ENCODE peak calls at places on chromosomes 7 and 10, in nine cellular contexts. One of them, this sample, is unnamed.

GRCh38 chr10:110007171-110007700 is 548 bp upstream of the ADD3 start:
- DNase-seq in progenitor cell of endocrine pancreas: no peak
- DNase-seq in Panc1: no peak
- DNase-seq in RWPE1: peak; percentile 28
- DNase-seq in AG10803: peak; percentile 30
- DNase-seq in GM20000: peak; percentile 68
- DNase-seq in endothelial cell: no peak
- DNase-seq in CD4-positive, alpha-beta T cell: peak; percentile 10
- DNase-seq in activated B cell treated with CpG ODN at 0.5 μM for 24 hours: no peak
- DNase-seq in this sample: peak; percentile 54

GRCh38 chr10:21518629-21519321 is 6.7 kb downstream of the SKIDA1 start:
- DNase-seq in Panc1: no peak
- DNase-seq in RWPE1: no peak
- DNase-seq in progenitor cell of endocrine pancreas: no peak
- DNase-seq in activated B cell treated with CpG ODN at 0.5 μM for 24 hours: no peak
- DNase-seq in GM20000: no peak
- DNase-seq in CD4-positive, alpha-beta T cell: no peak
- DNase-seq in AG10803: no peak
- DNase-seq in endothelial cell: no peak
- DNase-seq in this sample: no peak

GRCh38 chr7:5574770-5575269 is 151.2 kb upstream of the TNRC18 start:
- DNase-seq in RWPE1: no peak
- DNase-seq in activated B cell treated with CpG ODN at 0.5 μM for 24 hours: no peak
- DNase-seq in CD4-positive, alpha-beta T cell: no peak
- DNase-seq in GM20000: no peak
- DNase-seq in progenitor cell of endocrine pancreas: no peak
- DNase-seq in Panc1: no peak
- DNase-seq in endothelial cell: peak; percentile 74
- DNase-seq in AG10803: no peak
- DNase-seq in this sample: no peak

GRCh38 chr10:133109736-133110532 is 22.2 kb downstream of the ADGRA1 start:
- DNase-seq in Panc1: no peak
- DNase-seq in progenitor cell of endocrine pancreas: no peak
- DNase-seq in activated B cell treated with CpG ODN at 0.5 μM for 24 hours: no peak
- DNase-seq in endothelial cell: no peak
- DNase-seq in RWPE1: no peak
- DNase-seq in CD4-positive, alpha-beta T cell: no peak
- DNase-seq in GM20000: no peak
- DNase-seq in AG10803: no peak
- DNase-seq in this sample: no peak

GRCh38 chr7:77866791-77867190 is 68.2 kb downstream of the PHTF2 start:
- DNase-seq in progenitor cell of endocrine pancreas: no peak
- DNase-seq in GM20000: no peak
- DNase-seq in CD4-positive, alpha-beta T cell: no peak
- DNase-seq in endothelial cell: no peak
- DNase-seq in AG10803: peak; percentile 85
- DNase-seq in RWPE1: peak; percentile 74
- DNase-seq in Panc1: peak; percentile 66
- DNase-seq in activated B cell treated with CpG ODN at 0.5 μM for 24 hours: no peak
- DNase-seq in this sample: no peak

GRCh38 chr10:6025683-6026225 is 36.4 kb downstream of the IL2RA start:
- DNase-seq in AG10803: no peak
- DNase-seq in RWPE1: no peak
- DNase-seq in CD4-positive, alpha-beta T cell: no peak
- DNase-seq in endothelial cell: no peak
- DNase-seq in progenitor cell of endocrine pancreas: no peak
- DNase-seq in Panc1: no peak
- DNase-seq in activated B cell treated with CpG ODN at 0.5 μM for 24 hours: no peak
- DNase-seq in GM20000: no peak
- DNase-seq in this sample: no peak

GRCh38 chr10:11230706-11231105 is 213.0 kb downstream of the CELF2 start:
- DNase-seq in CD4-positive, alpha-beta T cell: no peak
- DNase-seq in RWPE1: no peak
- DNase-seq in AG10803: no peak
- DNase-seq in Panc1: no peak
- DNase-seq in activated B cell treated with CpG ODN at 0.5 μM for 24 hours: no peak
- DNase-seq in GM20000: no peak
- DNase-seq in progenitor cell of endocrine pancreas: no peak
- DNase-seq in endothelial cell: no peak
- DNase-seq in this sample: no peak

GRCh38 chr10:69316313-69317059 is 38.2 kb downstream of the HK1 start:
- DNase-seq in GM20000: no peak
- DNase-seq in Panc1: no peak
- DNase-seq in RWPE1: no peak
- DNase-seq in progenitor cell of endocrine pancreas: no peak
- DNase-seq in AG10803: peak; percentile 46
- DNase-seq in endothelial cell: no peak
- DNase-seq in CD4-positive, alpha-beta T cell: no peak
- DNase-seq in activated B cell treated with CpG ODN at 0.5 μM for 24 hours: no peak
- DNase-seq in this sample: no peak

GRCh38 chr7:150858236-150859197 is 6.2 kb downstream of the AOC1 start:
- DNase-seq in RWPE1: no peak
- DNase-seq in progenitor cell of endocrine pancreas: no peak
- DNase-seq in GM20000: no peak
- DNase-seq in CD4-positive, alpha-beta T cell: no peak
- DNase-seq in endothelial cell: no peak
- DNase-seq in AG10803: no peak
- DNase-seq in activated B cell treated with CpG ODN at 0.5 μM for 24 hours: no peak
- DNase-seq in Panc1: no peak
- DNase-seq in this sample: no peak

GRCh38 chr7:137585591-137585990 is 242.1 kb upstream of the PTN start:
- DNase-seq in Panc1: no peak
- DNase-seq in AG10803: no peak
- DNase-seq in endothelial cell: no peak
- DNase-seq in CD4-positive, alpha-beta T cell: no peak
- DNase-seq in progenitor cell of endocrine pancreas: no peak
- DNase-seq in GM20000: no peak
- DNase-seq in RWPE1: no peak
- DNase-seq in activated B cell treated with CpG ODN at 0.5 μM for 24 hours: no peak
- DNase-seq in this sample: no peak

GRCh38 chr10:12720217-12720981 is 281.1 kb downstream of the CCDC3 start:
- DNase-seq in endothelial cell: no peak
- DNase-seq in Panc1: no peak
- DNase-seq in RWPE1: peak; percentile 78
- DNase-seq in AG10803: peak; percentile 48
- DNase-seq in CD4-positive, alpha-beta T cell: no peak
- DNase-seq in GM20000: no peak
- DNase-seq in progenitor cell of endocrine pancreas: no peak
- DNase-seq in activated B cell treated with CpG ODN at 0.5 μM for 24 hours: no peak
- DNase-seq in this sample: peak; percentile 72

GRCh38 chr7:107712025-107712424 is 31.9 kb upstream of the CBLL1 start:
- DNase-seq in CD4-positive, alpha-beta T cell: no peak
- DNase-seq in GM20000: no peak
- DNase-seq in Panc1: no peak
- DNase-seq in activated B cell treated with CpG ODN at 0.5 μM for 24 hours: no peak
- DNase-seq in endothelial cell: no peak
- DNase-seq in AG10803: no peak
- DNase-seq in progenitor cell of endocrine pancreas: no peak
- DNase-seq in RWPE1: no peak
- DNase-seq in this sample: no peak

GRCh38 chr10:132329565-132330485 is 2.2 kb upstream of the LRRC27 start:
- DNase-seq in GM20000: no peak
- DNase-seq in CD4-positive, alpha-beta T cell: no peak
- DNase-seq in activated B cell treated with CpG ODN at 0.5 μM for 24 hours: no peak
- DNase-seq in endothelial cell: no peak
- DNase-seq in AG10803: peak; percentile 63
- DNase-seq in progenitor cell of endocrine pancreas: no peak
- DNase-seq in Panc1: no peak
- DNase-seq in RWPE1: peak; percentile 60
- DNase-seq in this sample: no peak

GRCh38 chr10:11150255-11150731 is 132.6 kb downstream of the CELF2 start:
- DNase-seq in RWPE1: no peak
- DNase-seq in activated B cell treated with CpG ODN at 0.5 μM for 24 hours: no peak
- DNase-seq in endothelial cell: no peak
- DNase-seq in Panc1: no peak
- DNase-seq in CD4-positive, alpha-beta T cell: peak; percentile 51
- DNase-seq in progenitor cell of endocrine pancreas: no peak
- DNase-seq in GM20000: no peak
- DNase-seq in AG10803: no peak
- DNase-seq in this sample: no peak

GRCh38 chr10:58555170-58555929 is 42.7 kb downstream of the BICC1 start:
- DNase-seq in activated B cell treated with CpG ODN at 0.5 μM for 24 hours: no peak
- DNase-seq in endothelial cell: no peak
- DNase-seq in Panc1: no peak
- DNase-seq in progenitor cell of endocrine pancreas: no peak
- DNase-seq in GM20000: no peak
- DNase-seq in AG10803: no peak
- DNase-seq in RWPE1: no peak
- DNase-seq in CD4-positive, alpha-beta T cell: no peak
- DNase-seq in this sample: no peak

DNA sequence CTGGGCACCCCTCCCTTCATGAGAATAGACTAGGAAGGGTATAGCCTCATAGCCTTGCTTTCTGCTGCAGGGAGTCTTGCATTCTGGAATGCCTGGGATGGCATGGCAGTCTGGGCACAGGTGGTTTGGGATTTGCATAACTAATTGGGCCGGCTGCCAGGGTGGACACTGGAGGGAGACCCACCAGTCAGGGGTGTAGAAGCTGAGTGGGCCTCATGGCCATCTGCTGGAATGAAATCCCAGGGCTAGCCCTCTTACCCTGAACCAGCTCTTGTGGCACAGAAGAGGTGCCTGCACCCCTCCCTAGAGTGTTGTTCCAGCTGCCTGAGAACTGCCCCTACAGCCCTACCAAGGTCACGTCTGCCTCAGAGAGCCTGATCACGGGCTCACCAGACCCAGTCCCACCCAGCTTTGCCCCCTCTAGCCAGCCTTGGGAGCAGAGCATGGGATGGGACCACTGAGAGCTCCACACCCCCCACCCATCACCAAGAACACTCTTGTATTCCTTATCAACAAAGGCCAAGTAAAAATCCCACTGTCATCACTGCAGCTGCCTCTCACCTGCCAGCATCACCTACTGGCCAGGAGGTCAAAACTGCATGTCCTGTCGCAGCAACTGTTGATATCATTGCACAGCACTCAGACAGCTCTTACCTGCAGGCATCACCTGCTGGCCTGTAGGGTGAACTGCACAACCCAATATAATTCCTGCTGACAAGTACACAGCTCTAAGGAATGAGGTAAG is 148.9 kb downstream of the ZEB1 start:
- DNase-seq in Panc1: peak; percentile 2
- DNase-seq in progenitor cell of endocrine pancreas: no peak
- DNase-seq in endothelial cell: no peak
- DNase-seq in RWPE1: no peak
- DNase-seq in GM20000: no peak
- DNase-seq in activated B cell treated with CpG ODN at 0.5 μM for 24 hours: no peak
- DNase-seq in CD4-positive, alpha-beta T cell: no peak
- DNase-seq in AG10803: no peak
- DNase-seq in this sample: no peak
- TF ChIP-seq CTCF in Panc1: peak; percentile 39
- TF ChIP-seq CTCF in progenitor cell of endocrine pancreas: peak; percentile 56
- TF ChIP-seq CTCF in endothelial cell: peak; percentile 59
- TF ChIP-seq CTCF in RWPE1: peak; percentile 13
- TF ChIP-seq CTCF in GM20000: no peak
- TF ChIP-seq CTCF in activated B cell treated with CpG ODN at 0.5 μM for 24 hours: no peak
- TF ChIP-seq CTCF in CD4-positive, alpha-beta T cell: no peak
- TF ChIP-seq CTCF in AG10803: peak; percentile 27
- TF ChIP-seq CTCF in this sample: no peak

GRCh38 chr10:34526758-34527730 is 288.1 kb downstream of the PARD3 start:
- DNase-seq in Panc1: no peak
- DNase-seq in CD4-positive, alpha-beta T cell: no peak
- DNase-seq in AG10803: peak; percentile 97
- DNase-seq in RWPE1: peak; percentile 60
- DNase-seq in progenitor cell of endocrine pancreas: no peak
- DNase-seq in activated B cell treated with CpG ODN at 0.5 μM for 24 hours: no peak
- DNase-seq in endothelial cell: no peak
- DNase-seq in GM20000: no peak
- DNase-seq in this sample: no peak
- TF ChIP-seq CTCF in Panc1: peak; percentile 36
- TF ChIP-seq CTCF in CD4-positive, alpha-beta T cell: no peak
- TF ChIP-seq CTCF in AG10803: peak; percentile 57
- TF ChIP-seq CTCF in RWPE1: peak; percentile 28
- TF ChIP-seq CTCF in progenitor cell of endocrine pancreas: no peak
- TF ChIP-seq CTCF in activated B cell treated with CpG ODN at 0.5 μM for 24 hours: no peak
- TF ChIP-seq CTCF in endothelial cell: no peak
- TF ChIP-seq CTCF in GM20000: no peak
- TF ChIP-seq CTCF in this sample: no peak

GRCh38 chr7:104106106-104106505 is 101.7 kb downstream of the ORC5 start:
- DNase-seq in Panc1: no peak
- DNase-seq in activated B cell treated with CpG ODN at 0.5 μM for 24 hours: no peak
- DNase-seq in RWPE1: no peak
- DNase-seq in progenitor cell of endocrine pancreas: no peak
- DNase-seq in GM20000: no peak
- DNase-seq in endothelial cell: no peak
- DNase-seq in AG10803: peak; percentile 22
- DNase-seq in CD4-positive, alpha-beta T cell: no peak
- DNase-seq in this sample: no peak
- TF ChIP-seq CTCF in Panc1: peak; percentile 13
- TF ChIP-seq CTCF in activated B cell treated with CpG ODN at 0.5 μM for 24 hours: no peak
- TF ChIP-seq CTCF in RWPE1: no peak
- TF ChIP-seq CTCF in progenitor cell of endocrine pancreas: no peak
- TF ChIP-seq CTCF in GM20000: no peak
- TF ChIP-seq CTCF in endothelial cell: no peak
- TF ChIP-seq CTCF in AG10803: peak; percentile 26
- TF ChIP-seq CTCF in CD4-positive, alpha-beta T cell: no peak
- TF ChIP-seq CTCF in this sample: no peak

GRCh38 chr7:117588352-117588794 is 108.5 kb downstream of the CFTR start:
- DNase-seq in CD4-positive, alpha-beta T cell: no peak
- DNase-seq in activated B cell treated with CpG ODN at 0.5 μM for 24 hours: no peak
- DNase-seq in endothelial cell: no peak
- DNase-seq in Panc1: no peak
- DNase-seq in progenitor cell of endocrine pancreas: no peak
- DNase-seq in GM20000: no peak
- DNase-seq in AG10803: no peak
- DNase-seq in RWPE1: no peak
- DNase-seq in this sample: no peak

GRCh38 chr7:117587931-117588330 is 108.1 kb downstream of the CFTR start:
- DNase-seq in Panc1: no peak
- DNase-seq in endothelial cell: no peak
- DNase-seq in RWPE1: no peak
- DNase-seq in progenitor cell of endocrine pancreas: no peak
- DNase-seq in CD4-positive, alpha-beta T cell: no peak
- DNase-seq in GM20000: no peak
- DNase-seq in activated B cell treated with CpG ODN at 0.5 μM for 24 hours: no peak
- DNase-seq in AG10803: no peak
- DNase-seq in this sample: no peak

GRCh38 chr7:117596134-117596533 is 116.3 kb downstream of the CFTR start:
- DNase-seq in Panc1: no peak
- DNase-seq in progenitor cell of endocrine pancreas: no peak
- DNase-seq in CD4-positive, alpha-beta T cell: no peak
- DNase-seq in endothelial cell: no peak
- DNase-seq in AG10803: no peak
- DNase-seq in GM20000: no peak
- DNase-seq in activated B cell treated with CpG ODN at 0.5 μM for 24 hours: no peak
- DNase-seq in RWPE1: no peak
- DNase-seq in this sample: no peak

GRCh38 chr7:117592011-117592635 is 112.3 kb downstream of the CFTR start:
- DNase-seq in GM20000: no peak
- DNase-seq in Panc1: no peak
- DNase-seq in CD4-positive, alpha-beta T cell: no peak
- DNase-seq in activated B cell treated with CpG ODN at 0.5 μM for 24 hours: no peak
- DNase-seq in RWPE1: no peak
- DNase-seq in progenitor cell of endocrine pancreas: no peak
- DNase-seq in AG10803: no peak
- DNase-seq in endothelial cell: no peak
- DNase-seq in this sample: no peak

DNA sequence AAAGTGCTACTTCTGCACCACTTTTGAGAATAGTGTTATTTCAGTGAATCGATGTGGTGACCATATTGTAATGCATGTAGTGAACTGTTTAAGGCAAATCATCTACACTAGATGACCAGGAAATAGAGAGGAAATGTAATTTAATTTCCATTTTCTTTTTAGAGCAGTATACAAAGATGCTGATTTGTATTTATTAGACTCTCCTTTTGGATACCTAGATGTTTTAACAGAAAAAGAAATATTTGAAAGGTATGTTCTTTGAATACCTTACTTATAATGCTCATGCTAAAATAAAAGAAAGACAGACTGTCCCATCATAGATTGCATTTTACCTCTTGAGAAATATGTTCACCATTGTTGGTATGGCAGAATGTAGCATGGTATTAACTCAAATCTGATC is 110.4 kb downstream of the CFTR start:
- DNase-seq in CD4-positive, alpha-beta T cell: no peak
- DNase-seq in RWPE1: no peak
- DNase-seq in endothelial cell: no peak
- DNase-seq in AG10803: no peak
- DNase-seq in activated B cell treated with CpG ODN at 0.5 μM for 24 hours: no peak
- DNase-seq in Panc1: no peak
- DNase-seq in progenitor cell of endocrine pancreas: no peak
- DNase-seq in GM20000: no peak
- DNase-seq in this sample: no peak
- TF ChIP-seq CTCF in CD4-positive, alpha-beta T cell: no peak
- TF ChIP-seq CTCF in RWPE1: no peak
- TF ChIP-seq CTCF in endothelial cell: no peak
- TF ChIP-seq CTCF in AG10803: no peak
- TF ChIP-seq CTCF in activated B cell treated with CpG ODN at 0.5 μM for 24 hours: no peak
- TF ChIP-seq CTCF in Panc1: no peak
- TF ChIP-seq CTCF in progenitor cell of endocrine pancreas: no peak
- TF ChIP-seq CTCF in GM20000: no peak
- TF ChIP-seq CTCF in this sample: no peak